ENCODE peak calls at places on chromosome 7, in four cellular contexts. B is thoracic aorta, I is NCI-H345, N is astrocyte of the spinal cord. G is an unnamed sample.

GRCh38 chr7:17142831-17143541 is 155.5 kb upstream of the AHR start:
- DNase-seq in I (no peak), N (peak; percentile 8), B (no peak), G (no peak)

GRCh38 chr7:46229409-46229808 is 308.3 kb upstream of the IGFBP3 start:
- DNase-seq in B (no peak), I (no peak), N (peak; percentile 86), G (no peak)

GRCh38 chr7:111138196-111138569 is 47.3 kb downstream of the LRRN3 start:
- DNase-seq in N (peak; percentile 64), I (no peak), B (peak; percentile 20), G (no peak)

GRCh38 chr7:64887756-64888508 is 15.1 kb upstream of the ZNF273 start:
- DNase-seq in B (no peak), N (no peak), I (no peak), G (no peak)

GRCh38 chr7:19916011-19916410 is 142.6 kb upstream of the TMEM196 start:
- DNase-seq in I (no peak), B (no peak), N (no peak), G (no peak)

GRCh38 chr7:20316706-20317105 is 14.0 kb upstream of the ITGB8 start:
- DNase-seq in I (no peak), N (no peak), B (no peak), G (no peak)

GRCh38 chr7:45684910-45685618 is 110.9 kb downstream of the ADCY1 start:
- DNase-seq in I (no peak), B (no peak), N (no peak), G (no peak)

GRCh38 chr7:12257582-12257981 is 46.5 kb downstream of the TMEM106B start:
- DNase-seq in N (peak; percentile 59), I (no peak), B (no peak), G (peak; percentile 14)

G was measured in NCI-H774.